ENCODE peak calls at places on chromosomes 6 and 20, in ten cellular contexts. L, A, E, H, B, W, N, X, S and U are unnamed samples.
A peak's percentile ranks its signal among the peaks of the same experiment; 100 is the strongest.

GRCh38 chr6:99746261-99746895 is 139.7 kb downstream of the PRDM13 start:
- DNase-seq in L (no peak), A (peak; percentile 9), E (peak; percentile 86), H (no peak), B (peak; percentile 33), W (peak; percentile 11), N (peak; percentile 80), X (peak; percentile 60), S (no peak), U (peak; percentile 38)

GRCh38 chr20:36193937-36194712 is 39.6 kb downstream of the EPB41L1 start:
- DNase-seq in L (no peak), A (no peak), E (no peak), H (no peak), B (no peak), W (no peak), N (no peak), X (no peak), S (no peak), U (no peak)

GRCh38 chr20:44646641-44647274 is 4.7 kb downstream of the ADA start:
- DNase-seq in L (no peak), A (no peak), E (no peak), H (no peak), B (no peak), W (no peak), N (peak; percentile 59), X (peak; percentile 30), S (no peak), U (no peak)

GRCh38 chr6:43735642-43736199 is 34.3 kb upstream of the VEGFA start:
- DNase-seq in L (no peak), A (no peak), E (no peak), H (no peak), B (no peak), W (no peak), N (no peak), X (no peak), S (no peak), U (no peak)

GRCh38 chr6:3784423-3784822 is 32.9 kb upstream of the PXDC1 start:
- DNase-seq in L (no peak), A (no peak), E (no peak), H (no peak), B (no peak), W (no peak), N (no peak), X (no peak), S (no peak), U (no peak)

GRCh38 chr20:41408986-41409385 is 42.4 kb upstream of the EMILIN3 start:
- DNase-seq in L (no peak), A (no peak), E (peak; percentile 92), H (no peak), B (no peak), W (no peak), N (peak; percentile 39), X (no peak), S (no peak), U (no peak)

GRCh38 chr20:9294081-9294480 is 220.3 kb upstream of the LAMP5 start:
- DNase-seq in L (no peak), A (no peak), E (no peak), H (no peak), B (no peak), W (peak; percentile 33), N (peak; percentile 76), X (peak; percentile 20), S (no peak), U (no peak)

GRCh38 chr20:4192378-4193048 is 177.2 kb upstream of the RNF24 start:
- DNase-seq in L (no peak), A (no peak), E (no peak), H (no peak), B (no peak), W (peak; percentile 78), N (no peak), X (no peak), S (no peak), U (no peak)

GRCh38 chr20:32036716-32037355 is 15.2 kb upstream of the HCK start:
- DNase-seq in L (no peak), A (no peak), E (no peak), H (no peak), B (no peak), W (no peak), N (no peak), X (no peak), S (no peak), U (no peak)

GRCh38 chr6:56374841-56375369 is 127.5 kb upstream of the COL21A1 start:
- DNase-seq in L (no peak), A (no peak), E (no peak), H (peak; percentile 82), B (no peak), W (no peak), N (no peak), X (no peak), S (no peak), U (no peak)

GRCh38 chr20:18983796-18984195 is 170.2 kb downstream of the SCP2D1 start:
- DNase-seq in L (no peak), A (no peak), E (no peak), H (no peak), B (no peak), W (no peak), N (no peak), X (no peak), S (no peak), U (no peak)

GRCh38 chr20:31739550-31739863 is 417 bp downstream of the TPX2 start:
- DNase-seq in L (no peak), A (no peak), E (no peak), H (no peak), B (no peak), W (no peak), N (no peak), X (no peak), S (no peak), U (no peak)

GRCh38 chr6:119160911-119161310 is 82.4 kb upstream of the FAM184A start:
- DNase-seq in L (no peak), A (no peak), E (no peak), H (no peak), B (no peak), W (no peak), N (no peak), X (no peak), S (no peak), U (no peak)

GRCh38 chr6:90660971-90661370 is 74.1 kb upstream of the MAP3K7 start:
- DNase-seq in L (no peak), A (no peak), E (no peak), H (no peak), B (no peak), W (no peak), N (no peak), X (no peak), S (no peak), U (no peak)

GRCh38 chr20:47352332-47353223 is 3.9 kb downstream of the ZMYND8 start:
- DNase-seq in L (no peak), A (no peak), E (peak; percentile 73), H (no peak), B (no peak), W (no peak), N (peak; percentile 69), X (peak; percentile 43), S (no peak), U (no peak)

GRCh38 chr20:25252226-25252625 is 4.3 kb downstream of the PYGB start:
- DNase-seq in L (no peak), A (no peak), E (no peak), H (no peak), B (no peak), W (no peak), N (no peak), X (no peak), S (no peak), U (no peak)

GRCh38 chr6:13466304-13467215 is 20.8 kb downstream of the GFOD1 start:
- DNase-seq in L (no peak), A (no peak), E (no peak), H (no peak), B (no peak), W (no peak), N (no peak), X (no peak), S (no peak), U (no peak)

GRCh38 chr6:136717297-136717990 is 74.8 kb downstream of the MAP3K5 start:
- DNase-seq in L (no peak), A (no peak), E (no peak), H (no peak), B (no peak), W (no peak), N (peak; percentile 23), X (no peak), S (no peak), U (no peak)